ENCODE peak calls at places on chromosomes 13 and 19, in six cellular contexts. One of them, this sample, is unnamed.

GRCh38 chr19:1591421-1592022 is 1.1 kb downstream of the MBD3 start:
- DNase-seq in transverse colon: no peak
- DNase-seq in AG04450: no peak
- DNase-seq in cardiac muscle cell: peak
- DNase-seq in heart left ventricle: no peak
- DNase-seq in spleen: no peak
- DNase-seq in this sample: no peak

GRCh38 chr13:66933527-66933926 is 296.6 kb downstream of the PCDH9 start:
- DNase-seq in spleen: no peak
- DNase-seq in transverse colon: no peak
- DNase-seq in heart left ventricle: no peak
- DNase-seq in cardiac muscle cell: no peak
- DNase-seq in AG04450: no peak
- DNase-seq in this sample: no peak

GRCh38 chr19:19403373-19403901 is 2.0 kb upstream of the GATAD2A start:
- DNase-seq in transverse colon: no peak
- DNase-seq in AG04450: no peak
- DNase-seq in spleen: peak
- DNase-seq in heart left ventricle: no peak
- DNase-seq in cardiac muscle cell: peak
- DNase-seq in this sample: no peak

GRCh38 chr19:23254141-23254910 is 4.1 kb upstream of the ZNF724 start:
- DNase-seq in spleen: no peak
- DNase-seq in AG04450: no peak
- DNase-seq in transverse colon: no peak
- DNase-seq in cardiac muscle cell: no peak
- DNase-seq in heart left ventricle: no peak
- DNase-seq in this sample: no peak

GRCh38 chr19:48914181-48914580 is 14.1 kb downstream of the NUCB1 start:
- DNase-seq in heart left ventricle: no peak
- DNase-seq in spleen: no peak
- DNase-seq in cardiac muscle cell: no peak
- DNase-seq in transverse colon: no peak
- DNase-seq in AG04450: no peak
- DNase-seq in this sample: no peak

GRCh38 chr13:80313668-80314278 is 27.2 kb downstream of the SPRY2 start:
- DNase-seq in cardiac muscle cell: no peak
- DNase-seq in AG04450: no peak
- DNase-seq in heart left ventricle: no peak
- DNase-seq in spleen: no peak
- DNase-seq in transverse colon: no peak
- DNase-seq in this sample: no peak

GRCh38 chr13:100544866-100545683 is 43.5 kb downstream of the GGACT start:
- DNase-seq in AG04450: no peak
- DNase-seq in transverse colon: no peak
- DNase-seq in heart left ventricle: peak
- DNase-seq in spleen: no peak
- DNase-seq in cardiac muscle cell: no peak
- DNase-seq in this sample: no peak

GRCh38 chr19:8605514-8605913 is 5.0 kb downstream of the ADAMTS10 start:
- DNase-seq in AG04450: no peak
- DNase-seq in cardiac muscle cell: no peak
- DNase-seq in transverse colon: no peak
- DNase-seq in spleen: no peak
- DNase-seq in heart left ventricle: no peak
- DNase-seq in this sample: no peak

GRCh38 chr19:55519461-55520311 is 17.2 kb downstream of the SBK2 start:
- DNase-seq in transverse colon: no peak
- DNase-seq in heart left ventricle: no peak
- DNase-seq in spleen: no peak
- DNase-seq in AG04450: peak
- DNase-seq in cardiac muscle cell: peak
- DNase-seq in this sample: no peak

GRCh38 chr19:49489601-49490167 is 2.3 kb downstream of the RPL13A start:
- DNase-seq in AG04450: no peak
- DNase-seq in spleen: no peak
- DNase-seq in transverse colon: no peak
- DNase-seq in heart left ventricle: no peak
- DNase-seq in cardiac muscle cell: no peak
- DNase-seq in this sample: no peak

GRCh38 chr13:27965343-27965739 is 3.8 kb downstream of the CDX2 start:
- DNase-seq in heart left ventricle: no peak
- DNase-seq in AG04450: no peak
- DNase-seq in transverse colon: no peak
- DNase-seq in spleen: no peak
- DNase-seq in cardiac muscle cell: no peak
- DNase-seq in this sample: no peak

GRCh38 chr13:45807520-45808099 is 43.9 kb downstream of the SIAH3 start:
- DNase-seq in cardiac muscle cell: peak
- DNase-seq in heart left ventricle: peak
- DNase-seq in transverse colon: no peak
- DNase-seq in spleen: no peak
- DNase-seq in AG04450: no peak
- DNase-seq in this sample: peak

GRCh38 chr19:55206664-55207500 is 2.4 kb downstream of the PTPRH start:
- DNase-seq in transverse colon: peak
- DNase-seq in heart left ventricle: peak
- DNase-seq in AG04450: peak
- DNase-seq in spleen: peak
- DNase-seq in cardiac muscle cell: peak
- DNase-seq in this sample: peak

GRCh38 chr19:35718345-35719041 is 690 bp downstream of the KMT2B start:
- DNase-seq in cardiac muscle cell: peak
- DNase-seq in transverse colon: peak
- DNase-seq in heart left ventricle: peak
- DNase-seq in spleen: peak
- DNase-seq in AG04450: no peak
- DNase-seq in this sample: peak

GRCh38 chr13:90461398-90461797 is 886.1 kb upstream of the MIR17HG start:
- DNase-seq in heart left ventricle: no peak
- DNase-seq in AG04450: no peak
- DNase-seq in spleen: no peak
- DNase-seq in cardiac muscle cell: no peak
- DNase-seq in transverse colon: no peak
- DNase-seq in this sample: no peak

DNA sequence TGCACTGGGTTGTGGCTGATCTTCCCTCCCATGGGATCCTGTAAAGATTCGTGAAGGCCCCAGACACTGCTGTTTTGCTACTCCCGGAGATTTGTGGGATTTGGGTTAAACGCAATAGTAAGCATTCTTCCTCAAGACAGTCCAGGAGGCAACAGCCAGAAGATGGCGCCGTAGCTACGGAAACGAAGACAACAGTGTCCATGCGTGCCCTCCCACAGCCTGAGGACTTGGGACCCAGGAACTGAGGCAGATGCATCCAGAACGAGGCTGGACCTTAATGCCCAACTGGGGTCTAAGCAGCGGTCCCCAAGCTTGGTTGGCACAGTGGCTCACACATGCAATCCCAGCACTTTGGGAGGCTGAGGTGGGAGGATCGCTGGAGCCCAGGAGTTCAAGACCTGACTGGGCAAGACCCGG is 57.6 kb upstream of the ZNF507 start:
- DNase-seq in spleen: no peak
- DNase-seq in heart left ventricle: peak
- DNase-seq in AG04450: peak
- DNase-seq in cardiac muscle cell: peak
- DNase-seq in transverse colon: peak
- DNase-seq in this sample: peak
- TF ChIP-seq CTCF in spleen: peak
- TF ChIP-seq CTCF in heart left ventricle: peak
- TF ChIP-seq CTCF in AG04450: peak
- TF ChIP-seq CTCF in cardiac muscle cell: peak
- TF ChIP-seq CTCF in transverse colon: peak
- TF ChIP-seq CTCF in this sample: peak

GRCh38 chr13:111216166-111216960 is 101.3 kb downstream of the ARHGEF7 start:
- DNase-seq in transverse colon: peak
- DNase-seq in cardiac muscle cell: peak
- DNase-seq in spleen: no peak
- DNase-seq in AG04450: no peak
- DNase-seq in heart left ventricle: no peak
- DNase-seq in this sample: no peak
- TF ChIP-seq CTCF in transverse colon: peak
- TF ChIP-seq CTCF in cardiac muscle cell: peak
- TF ChIP-seq CTCF in spleen: peak
- TF ChIP-seq CTCF in AG04450: peak
- TF ChIP-seq CTCF in heart left ventricle: peak
- TF ChIP-seq CTCF in this sample: peak

DNA sequence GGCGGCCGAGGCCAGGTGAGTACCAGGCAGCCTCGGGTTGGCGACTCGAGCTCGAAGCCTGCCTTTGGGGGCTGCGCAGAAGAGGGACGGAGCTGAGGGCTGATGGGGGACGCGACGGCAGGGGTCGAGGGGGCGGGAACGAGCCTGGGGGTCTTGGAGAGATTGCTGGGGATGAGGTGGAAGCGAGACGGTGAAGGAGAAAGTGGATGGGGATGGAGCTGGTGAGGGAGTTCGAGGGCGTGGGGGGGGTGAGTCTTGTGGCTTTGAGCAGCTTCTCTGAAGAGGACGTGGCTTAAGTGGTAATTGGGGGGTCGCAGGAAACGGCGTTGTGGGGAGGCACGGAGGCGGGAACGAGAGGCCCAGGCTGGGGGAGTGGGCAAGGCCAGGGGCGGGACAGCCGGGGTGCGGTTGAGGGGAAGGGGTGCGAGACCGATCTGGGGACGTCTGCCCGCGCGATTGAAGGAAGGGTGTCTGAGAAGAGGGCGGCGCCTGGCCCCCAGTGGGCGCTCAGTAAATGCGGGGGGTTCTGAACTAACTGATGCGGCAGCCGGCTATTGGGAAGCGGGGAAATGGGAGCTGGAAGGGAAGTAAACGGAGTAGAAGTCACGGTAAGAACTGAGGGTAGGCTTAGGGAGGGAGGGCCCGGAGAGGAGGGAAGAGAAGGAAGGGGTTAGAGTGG is 422 bp downstream of the MYO9B start:
- DNase-seq in spleen: peak
- DNase-seq in cardiac muscle cell: peak
- DNase-seq in AG04450: no peak
- DNase-seq in transverse colon: peak
- DNase-seq in heart left ventricle: peak
- DNase-seq in this sample: no peak
- TF ChIP-seq CTCF in spleen: no peak
- TF ChIP-seq CTCF in cardiac muscle cell: no peak
- TF ChIP-seq CTCF in AG04450: peak
- TF ChIP-seq CTCF in transverse colon: no peak
- TF ChIP-seq CTCF in heart left ventricle: no peak
- TF ChIP-seq CTCF in this sample: no peak

GRCh38 chr13:94088742-94089141 is 390.7 kb downstream of the DCT start:
- DNase-seq in heart left ventricle: no peak
- DNase-seq in spleen: no peak
- DNase-seq in transverse colon: no peak
- DNase-seq in cardiac muscle cell: no peak
- DNase-seq in AG04450: no peak
- DNase-seq in this sample: no peak
- TF ChIP-seq CTCF in heart left ventricle: no peak
- TF ChIP-seq CTCF in spleen: no peak
- TF ChIP-seq CTCF in transverse colon: no peak
- TF ChIP-seq CTCF in cardiac muscle cell: no peak
- TF ChIP-seq CTCF in AG04450: no peak
- TF ChIP-seq CTCF in this sample: no peak

GRCh38 chr19:46579286-46579944 is 21.7 kb upstream of the CALM3 start:
- DNase-seq in AG04450: no peak
- DNase-seq in cardiac muscle cell: peak
- DNase-seq in heart left ventricle: no peak
- DNase-seq in spleen: no peak
- DNase-seq in transverse colon: no peak
- DNase-seq in this sample: peak
- TF ChIP-seq CTCF in AG04450: peak
- TF ChIP-seq CTCF in cardiac muscle cell: peak
- TF ChIP-seq CTCF in heart left ventricle: no peak
- TF ChIP-seq CTCF in spleen: peak
- TF ChIP-seq CTCF in transverse colon: no peak
- TF ChIP-seq CTCF in this sample: peak

GRCh38 chr13:60463787-60464186 is 66.8 kb downstream of the TDRD3 start:
- DNase-seq in spleen: no peak
- DNase-seq in AG04450: no peak
- DNase-seq in heart left ventricle: no peak
- DNase-seq in transverse colon: no peak
- DNase-seq in cardiac muscle cell: no peak
- DNase-seq in this sample: no peak
- TF ChIP-seq CTCF in spleen: no peak
- TF ChIP-seq CTCF in AG04450: no peak
- TF ChIP-seq CTCF in heart left ventricle: no peak
- TF ChIP-seq CTCF in transverse colon: no peak
- TF ChIP-seq CTCF in cardiac muscle cell: no peak
- TF ChIP-seq CTCF in this sample: no peak

GRCh38 chr19:2751438-2751830 is 11.6 kb upstream of the SLC39A3 start:
- DNase-seq in heart left ventricle: no peak
- DNase-seq in AG04450: no peak
- DNase-seq in spleen: peak
- DNase-seq in cardiac muscle cell: no peak
- DNase-seq in transverse colon: no peak
- DNase-seq in this sample: no peak
- TF ChIP-seq CTCF in heart left ventricle: no peak
- TF ChIP-seq CTCF in AG04450: no peak
- TF ChIP-seq CTCF in spleen: no peak
- TF ChIP-seq CTCF in cardiac muscle cell: no peak
- TF ChIP-seq CTCF in transverse colon: no peak
- TF ChIP-seq CTCF in this sample: no peak

DNA sequence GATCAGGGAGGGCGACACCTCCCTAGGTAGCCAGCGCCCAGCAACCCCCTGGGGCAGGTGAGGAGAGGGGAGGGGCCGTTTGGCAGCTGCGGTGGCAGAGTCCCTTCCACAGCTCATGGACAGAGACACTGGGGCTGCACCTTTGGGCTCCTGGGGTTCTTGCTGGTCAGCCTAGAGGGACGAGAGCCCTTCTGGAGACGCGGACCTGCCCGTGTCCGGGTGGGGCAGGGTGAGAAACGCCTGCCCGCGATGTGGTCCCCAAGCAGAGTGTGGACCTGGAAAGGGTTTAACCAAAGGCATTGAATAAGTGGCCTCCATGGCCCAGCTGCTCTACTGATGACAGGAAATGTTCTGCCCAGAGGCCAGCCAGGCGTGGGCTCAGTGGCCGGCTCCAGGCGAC is 38.3 kb downstream of the ADPRHL1 start:
- DNase-seq in spleen: no peak
- DNase-seq in cardiac muscle cell: no peak
- DNase-seq in AG04450: no peak
- DNase-seq in transverse colon: no peak
- DNase-seq in heart left ventricle: peak
- DNase-seq in this sample: no peak
- TF ChIP-seq CTCF in spleen: no peak
- TF ChIP-seq CTCF in cardiac muscle cell: no peak
- TF ChIP-seq CTCF in AG04450: no peak
- TF ChIP-seq CTCF in transverse colon: no peak
- TF ChIP-seq CTCF in heart left ventricle: no peak
- TF ChIP-seq CTCF in this sample: no peak

This sample was measured in neural crest cell.